ENCODE peak calls at places on chromosomes 1 and 21, in seven cellular contexts. Q is WTC11, G is germinal center, I is GM12865, S is NCI-H69, V is uterus, O is left ventricle myocardium inferior. K is an unnamed sample.

GRCh38 chr1:156480411-156481192 is 20.0 kb downstream of the MEF2D start:
- DNase-seq in O (peak; percentile 57), V (peak; percentile 55), I (peak; percentile 83), G (peak; percentile 87), S (peak; percentile 54), Q (peak; percentile 91), K (peak; percentile 88)

GRCh38 chr1:6960291-6960758 is 175.1 kb downstream of the CAMTA1 start:
- DNase-seq in Q (no peak), I (no peak), S (no peak), G (no peak), V (peak; percentile 55), O (no peak), K (no peak)

GRCh38 chr1:29121516-29121937 is 2.2 kb downstream of the TMEM200B start:
- DNase-seq in V (no peak), G (no peak), O (no peak), S (peak; percentile 29), I (no peak), Q (peak; percentile 63), K (no peak)

GRCh38 chr1:227518876-227519275 is 44.5 kb upstream of the ZNF678 start:
- DNase-seq in O (no peak), G (no peak), Q (no peak), V (no peak), I (no peak), S (no peak), K (no peak)

GRCh38 chr1:33344896-33345295 is 24.0 kb upstream of the A3GALT2 start:
- DNase-seq in V (no peak), G (no peak), I (no peak), Q (no peak), O (no peak), S (no peak), K (no peak)

GRCh38 chr1:88013485-88013884 is 670.6 kb upstream of the PKN2 start:
- DNase-seq in O (no peak), S (no peak), G (no peak), Q (no peak), V (no peak), I (no peak), K (no peak)

GRCh38 chr1:229410692-229411433 is 23.0 kb downstream of the ACTA1 start:
- DNase-seq in Q (peak; percentile 34), I (no peak), V (peak; percentile 70), S (peak; percentile 99), G (no peak), O (peak; percentile 70), K (peak; percentile 82)

GRCh38 chr1:40308036-40308727 is 8.9 kb downstream of the COL9A2 start:
- DNase-seq in G (no peak), O (peak; percentile 40), Q (no peak), S (no peak), V (no peak), I (no peak), K (no peak)

GRCh38 chr1:99627615-99628014 is 18.3 kb upstream of the PALMD start:
- DNase-seq in Q (no peak), S (peak; percentile 37), I (no peak), O (no peak), V (no peak), G (no peak), K (no peak)

GRCh38 chr21:36647279-36648093 is 51.4 kb upstream of the SIM2 start:
- DNase-seq in Q (peak; percentile 33), G (no peak), I (no peak), V (no peak), O (no peak), S (peak; percentile 56), K (peak; percentile 57)

GRCh38 chr1:207868252-207868768 is 42.6 kb downstream of the CD34 start:
- DNase-seq in O (peak; percentile 29), I (peak; percentile 28), V (peak; percentile 59), S (no peak), G (peak; percentile 21), Q (peak; percentile 38), K (no peak)

GRCh38 chr1:66652556-66652955 is 99.7 kb upstream of the DYNLT5 start:
- DNase-seq in V (no peak), Q (no peak), S (no peak), O (no peak), G (no peak), I (no peak), K (no peak)

GRCh38 chr1:983736-984475 is 2.0 kb upstream of the PERM1 start:
- DNase-seq in Q (peak; percentile 85), O (peak; percentile 55), I (peak; percentile 46), G (peak; percentile 84), V (peak; percentile 58), S (no peak), K (no peak)